ENCODE peak calls at places on chromosomes 2 and 18, in six cellular contexts. One of them, this sample, is unnamed.

GRCh38 chr2:67522154-67522553 is 125.0 kb downstream of the ETAA1 start:
- DNase-seq in transverse colon: no peak
- DNase-seq in fibroblast of mammary gland: no peak
- DNase-seq in B cell: no peak
- DNase-seq in AG10803: no peak
- DNase-seq in kidney epithelial cell: no peak
- DNase-seq in this sample: no peak

GRCh38 chr2:80091237-80091636 is 213.3 kb downstream of the LRRTM1 start:
- DNase-seq in transverse colon: no peak
- DNase-seq in fibroblast of mammary gland: no peak
- DNase-seq in B cell: no peak
- DNase-seq in AG10803: no peak
- DNase-seq in kidney epithelial cell: no peak
- DNase-seq in this sample: no peak

GRCh38 chr2:11342561-11343343 is 1.7 kb downstream of the ROCK2 start:
- DNase-seq in transverse colon: peak
- DNase-seq in fibroblast of mammary gland: peak
- DNase-seq in B cell: no peak
- DNase-seq in AG10803: peak
- DNase-seq in kidney epithelial cell: no peak
- DNase-seq in this sample: no peak

GRCh38 chr18:7607535-7608173 is 40.5 kb downstream of the PTPRM start:
- DNase-seq in transverse colon: no peak
- DNase-seq in fibroblast of mammary gland: no peak
- DNase-seq in B cell: no peak
- DNase-seq in AG10803: no peak
- DNase-seq in kidney epithelial cell: no peak
- DNase-seq in this sample: no peak

GRCh38 chr2:222313816-222314215 is 15.0 kb upstream of the PAX3 start:
- DNase-seq in transverse colon: no peak
- DNase-seq in fibroblast of mammary gland: no peak
- DNase-seq in B cell: no peak
- DNase-seq in AG10803: no peak
- DNase-seq in kidney epithelial cell: no peak
- DNase-seq in this sample: no peak

GRCh38 chr2:190540048-190540447 is 5.5 kb upstream of the NEMP2 start:
- DNase-seq in transverse colon: no peak
- DNase-seq in fibroblast of mammary gland: peak
- DNase-seq in B cell: no peak
- DNase-seq in AG10803: no peak
- DNase-seq in kidney epithelial cell: no peak
- DNase-seq in this sample: no peak

GRCh38 chr2:176508374-176508773 is 239.1 kb downstream of the MTX2 start:
- DNase-seq in transverse colon: no peak
- DNase-seq in fibroblast of mammary gland: no peak
- DNase-seq in B cell: no peak
- DNase-seq in AG10803: no peak
- DNase-seq in kidney epithelial cell: no peak
- DNase-seq in this sample: no peak

GRCh38 chr2:49222975-49223528 is 68.7 kb upstream of the FSHR start:
- DNase-seq in transverse colon: no peak
- DNase-seq in fibroblast of mammary gland: no peak
- DNase-seq in B cell: no peak
- DNase-seq in AG10803: peak
- DNase-seq in kidney epithelial cell: no peak
- DNase-seq in this sample: no peak

GRCh38 chr2:46334389-46335345 is 37.5 kb downstream of the EPAS1 start:
- DNase-seq in transverse colon: no peak
- DNase-seq in fibroblast of mammary gland: peak
- DNase-seq in B cell: no peak
- DNase-seq in AG10803: peak
- DNase-seq in kidney epithelial cell: peak
- DNase-seq in this sample: no peak

GRCh38 chr2:64910972-64911433 is 78.2 kb upstream of the SLC1A4 start:
- DNase-seq in transverse colon: no peak
- DNase-seq in fibroblast of mammary gland: peak
- DNase-seq in B cell: no peak
- DNase-seq in AG10803: no peak
- DNase-seq in kidney epithelial cell: no peak
- DNase-seq in this sample: no peak

GRCh38 chr2:189933911-189934399 is 128.6 kb downstream of the MSTN start:
- DNase-seq in transverse colon: no peak
- DNase-seq in fibroblast of mammary gland: peak
- DNase-seq in B cell: no peak
- DNase-seq in AG10803: peak
- DNase-seq in kidney epithelial cell: peak
- DNase-seq in this sample: no peak

GRCh38 chr18:35642802-35643201 is 61.3 kb downstream of the GALNT1 start:
- DNase-seq in transverse colon: no peak
- DNase-seq in fibroblast of mammary gland: peak
- DNase-seq in B cell: no peak
- DNase-seq in AG10803: no peak
- DNase-seq in kidney epithelial cell: no peak
- DNase-seq in this sample: no peak

GRCh38 chr2:173307287-173307686 is 47.4 kb upstream of the CDCA7 start:
- DNase-seq in transverse colon: no peak
- DNase-seq in fibroblast of mammary gland: no peak
- DNase-seq in B cell: no peak
- DNase-seq in AG10803: no peak
- DNase-seq in kidney epithelial cell: no peak
- DNase-seq in this sample: no peak

GRCh38 chr2:166373539-166373938 is 2.2 kb downstream of the SCN9A start:
- DNase-seq in transverse colon: no peak
- DNase-seq in fibroblast of mammary gland: no peak
- DNase-seq in B cell: no peak
- DNase-seq in AG10803: no peak
- DNase-seq in kidney epithelial cell: no peak
- DNase-seq in this sample: no peak

GRCh38 chr2:101387151-101387807 is at the start of gene CREG2:
- DNase-seq in transverse colon: peak
- DNase-seq in fibroblast of mammary gland: peak
- DNase-seq in B cell: peak
- DNase-seq in AG10803: peak
- DNase-seq in kidney epithelial cell: no peak
- DNase-seq in this sample: peak

GRCh38 chr2:133769036-133769435 is 200.8 kb upstream of the NCKAP5 start:
- DNase-seq in transverse colon: no peak
- DNase-seq in fibroblast of mammary gland: no peak
- DNase-seq in B cell: no peak
- DNase-seq in AG10803: no peak
- DNase-seq in kidney epithelial cell: no peak
- DNase-seq in this sample: no peak

GRCh38 chr2:127400897-127401756 is 13.4 kb upstream of the MAP3K2 start:
- DNase-seq in transverse colon: peak
- DNase-seq in fibroblast of mammary gland: peak
- DNase-seq in B cell: no peak
- DNase-seq in AG10803: no peak
- DNase-seq in kidney epithelial cell: no peak
- DNase-seq in this sample: no peak

GRCh38 chr18:62282188-62282629 is 42.9 kb upstream of the TNFRSF11A start:
- DNase-seq in transverse colon: no peak
- DNase-seq in fibroblast of mammary gland: peak
- DNase-seq in B cell: no peak
- DNase-seq in AG10803: peak
- DNase-seq in kidney epithelial cell: no peak
- DNase-seq in this sample: no peak

GRCh38 chr2:86225581-86225980 is 26.3 kb downstream of the MRPL35 start:
- DNase-seq in transverse colon: peak
- DNase-seq in fibroblast of mammary gland: no peak
- DNase-seq in B cell: peak
- DNase-seq in AG10803: no peak
- DNase-seq in kidney epithelial cell: no peak
- DNase-seq in this sample: no peak

GRCh38 chr2:39508243-39508642 is 71.2 kb upstream of the MAP4K3 start:
- DNase-seq in transverse colon: no peak
- DNase-seq in fibroblast of mammary gland: peak
- DNase-seq in B cell: no peak
- DNase-seq in AG10803: peak
- DNase-seq in kidney epithelial cell: peak
- DNase-seq in this sample: no peak

GRCh38 chr18:78595453-78595852 is 384.2 kb upstream of the SALL3 start:
- DNase-seq in transverse colon: no peak
- DNase-seq in fibroblast of mammary gland: no peak
- DNase-seq in B cell: no peak
- DNase-seq in AG10803: no peak
- DNase-seq in kidney epithelial cell: no peak
- DNase-seq in this sample: no peak

GRCh38 chr2:236360486-236360885 is 96.3 kb upstream of the ASB18 start:
- DNase-seq in transverse colon: no peak
- DNase-seq in fibroblast of mammary gland: no peak
- DNase-seq in B cell: no peak
- DNase-seq in AG10803: no peak
- DNase-seq in kidney epithelial cell: no peak
- DNase-seq in this sample: no peak

GRCh38 chr2:163774862-163775261 is 39.1 kb upstream of the FIGN start:
- DNase-seq in transverse colon: no peak
- DNase-seq in fibroblast of mammary gland: peak
- DNase-seq in B cell: no peak
- DNase-seq in AG10803: peak
- DNase-seq in kidney epithelial cell: peak
- DNase-seq in this sample: no peak

GRCh38 chr18:2515408-2515807 is 55.9 kb downstream of the METTL4 start:
- DNase-seq in transverse colon: no peak
- DNase-seq in fibroblast of mammary gland: peak
- DNase-seq in B cell: no peak
- DNase-seq in AG10803: peak
- DNase-seq in kidney epithelial cell: peak
- DNase-seq in this sample: no peak

GRCh38 chr2:207264310-207264709 is 98.6 kb upstream of the KLF7 start:
- DNase-seq in transverse colon: no peak
- DNase-seq in fibroblast of mammary gland: no peak
- DNase-seq in B cell: no peak
- DNase-seq in AG10803: no peak
- DNase-seq in kidney epithelial cell: no peak
- DNase-seq in this sample: no peak

GRCh38 chr2:121532347-121532766 is 1.7 kb downstream of the RNU4ATAC start:
- DNase-seq in transverse colon: no peak
- DNase-seq in fibroblast of mammary gland: peak
- DNase-seq in B cell: no peak
- DNase-seq in AG10803: peak
- DNase-seq in kidney epithelial cell: no peak
- DNase-seq in this sample: no peak

GRCh38 chr2:26540306-26540705 is 62.4 kb upstream of the OTOF start:
- DNase-seq in transverse colon: no peak
- DNase-seq in fibroblast of mammary gland: no peak
- DNase-seq in B cell: no peak
- DNase-seq in AG10803: no peak
- DNase-seq in kidney epithelial cell: no peak
- DNase-seq in this sample: peak

DNA sequence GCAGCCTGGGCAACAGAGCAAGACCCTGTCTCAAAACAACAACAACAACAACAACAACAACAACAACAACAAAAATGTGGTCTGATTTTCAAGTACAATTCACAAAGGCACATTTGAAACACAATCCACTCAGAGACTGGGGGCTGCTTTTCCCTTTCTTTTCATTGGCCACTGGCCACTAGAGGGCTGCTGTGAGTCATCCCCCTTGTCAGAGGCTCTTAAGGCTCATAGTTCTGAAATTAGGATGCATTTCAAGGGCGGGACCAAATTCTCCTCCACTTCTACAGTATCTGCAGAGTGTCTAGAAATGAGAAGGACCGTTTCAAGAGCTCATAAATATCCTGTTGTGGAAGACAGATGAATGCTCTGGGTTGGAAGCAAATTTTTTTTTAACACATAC is 285.4 kb downstream of the NRXN1 start:
- DNase-seq in transverse colon: no peak
- DNase-seq in fibroblast of mammary gland: peak
- DNase-seq in B cell: no peak
- DNase-seq in AG10803: no peak
- DNase-seq in kidney epithelial cell: no peak
- DNase-seq in this sample: peak
- TF ChIP-seq CTCF in transverse colon: peak
- TF ChIP-seq CTCF in fibroblast of mammary gland: peak
- TF ChIP-seq CTCF in B cell: peak
- TF ChIP-seq CTCF in AG10803: peak
- TF ChIP-seq CTCF in kidney epithelial cell: peak
- TF ChIP-seq CTCF in this sample: peak

GRCh38 chr2:106596844-106597243 is 109.7 kb downstream of the CD8B2 start:
- DNase-seq in transverse colon: no peak
- DNase-seq in fibroblast of mammary gland: peak
- DNase-seq in B cell: no peak
- DNase-seq in AG10803: no peak
- DNase-seq in kidney epithelial cell: no peak
- DNase-seq in this sample: no peak
- TF ChIP-seq CTCF in transverse colon: peak
- TF ChIP-seq CTCF in fibroblast of mammary gland: peak
- TF ChIP-seq CTCF in B cell: peak
- TF ChIP-seq CTCF in AG10803: peak
- TF ChIP-seq CTCF in kidney epithelial cell: peak
- TF ChIP-seq CTCF in this sample: peak

DNA sequence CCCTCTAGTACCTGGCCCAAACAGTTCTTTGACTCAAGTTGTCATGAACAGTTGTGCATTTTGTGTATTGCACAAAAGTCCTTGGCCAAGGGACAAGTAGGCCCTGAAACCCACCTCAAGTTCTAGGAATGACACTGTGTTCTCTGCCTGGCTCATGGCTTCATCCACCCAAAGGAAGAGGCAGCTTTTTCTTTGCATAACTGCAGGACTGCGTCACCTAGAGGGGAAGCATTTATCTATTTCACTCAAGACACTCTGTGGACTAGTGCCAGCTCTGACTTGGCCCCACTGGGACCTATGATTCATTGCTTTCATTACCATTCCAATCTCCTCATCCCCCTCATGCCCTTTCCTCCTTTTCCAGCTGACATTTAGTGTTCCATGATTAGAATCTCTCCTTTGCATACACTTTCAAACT is 119.3 kb upstream of the SIX2 start:
- DNase-seq in transverse colon: no peak
- DNase-seq in fibroblast of mammary gland: peak
- DNase-seq in B cell: no peak
- DNase-seq in AG10803: peak
- DNase-seq in kidney epithelial cell: peak
- DNase-seq in this sample: no peak
- TF ChIP-seq CTCF in transverse colon: no peak
- TF ChIP-seq CTCF in fibroblast of mammary gland: peak
- TF ChIP-seq CTCF in B cell: no peak
- TF ChIP-seq CTCF in AG10803: peak
- TF ChIP-seq CTCF in kidney epithelial cell: peak
- TF ChIP-seq CTCF in this sample: no peak

DNA sequence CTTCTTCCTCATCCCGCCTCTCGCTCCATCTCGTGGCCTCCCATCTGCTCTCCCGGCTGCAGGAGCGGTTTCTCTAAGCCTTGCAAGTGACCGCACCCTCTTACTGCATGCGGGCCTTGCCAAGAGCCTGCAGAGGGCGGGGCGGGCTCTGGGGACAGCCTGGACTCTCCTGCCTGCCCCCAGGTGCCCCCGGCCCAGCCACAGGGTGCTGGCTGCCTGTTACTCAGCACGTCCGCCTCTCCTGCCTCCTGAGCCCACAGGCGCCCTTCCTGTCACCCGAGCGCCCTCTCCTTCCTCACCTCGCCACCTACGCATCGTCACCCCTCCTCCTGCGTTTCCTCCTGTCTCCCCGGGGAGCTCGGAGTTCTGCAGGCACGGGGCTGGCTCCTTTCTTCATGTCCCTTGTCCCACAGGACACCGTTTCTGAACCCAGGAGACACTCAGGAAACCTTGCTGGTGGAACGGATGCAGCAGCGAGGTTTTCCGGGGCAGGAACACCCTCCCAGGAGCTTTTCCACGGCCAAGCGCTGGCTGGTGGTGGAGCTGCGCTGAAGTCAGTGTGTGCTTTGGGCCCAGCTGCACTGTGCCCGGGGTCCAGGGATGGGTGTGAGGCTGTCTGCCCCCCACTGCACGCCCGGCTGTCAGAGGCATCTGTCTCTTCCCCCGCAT is 28.5 kb downstream of the HPCAL1 start:
- DNase-seq in transverse colon: peak
- DNase-seq in fibroblast of mammary gland: peak
- DNase-seq in B cell: peak
- DNase-seq in AG10803: peak
- DNase-seq in kidney epithelial cell: no peak
- DNase-seq in this sample: peak
- TF ChIP-seq CTCF in transverse colon: no peak
- TF ChIP-seq CTCF in fibroblast of mammary gland: no peak
- TF ChIP-seq CTCF in B cell: no peak
- TF ChIP-seq CTCF in AG10803: no peak
- TF ChIP-seq CTCF in kidney epithelial cell: no peak
- TF ChIP-seq CTCF in this sample: no peak

This sample was measured in nephron progenitor cell.